ENCODE peak calls at places on chromosome 12, in nine cellular contexts. R is astrocyte; N is CD8-positive, alpha-beta T cell; P is psoas muscle; Y is lung; E is A549; I is heart right ventricle; H is colonic mucosa; B is ovary. A is an unnamed sample.

GRCh38 chr12:31828057-31828456 is 99.2 kb upstream of the AMN1 start:
- DNase-seq in B (no peak), I (no peak), H (no peak), R (no peak), E (no peak), P (no peak), N (no peak), Y (no peak), A (no peak)

GRCh38 chr12:5511644-5512584 is 80.0 kb downstream of the NTF3 start:
- DNase-seq in P (peak; percentile 69), N (peak; percentile 42), B (peak; percentile 96), R (no peak), E (peak; percentile 7), H (peak; percentile 52), I (peak; percentile 55), Y (no peak), A (no peak)

GRCh38 chr12:130706885-130707570 is 9.1 kb downstream of the RIMBP2 start:
- DNase-seq in H (no peak), I (no peak), P (no peak), N (no peak), B (no peak), E (no peak), Y (no peak), R (no peak), A (peak; percentile 39)

GRCh38 chr12:15563683-15564082 is 225.5 kb downstream of the EPS8 start:
- DNase-seq in N (no peak), R (peak; percentile 54), I (no peak), B (no peak), E (no peak), Y (no peak), P (no peak), H (peak; percentile 46), A (no peak)

GRCh38 chr12:34398366-34398705 is 376.0 kb downstream of the ALG10 start:
- DNase-seq in E (no peak), R (no peak), Y (peak; percentile 26), P (peak; percentile 47), B (no peak), N (peak; percentile 29), H (peak; percentile 12), I (no peak), A (peak; percentile 49)

GRCh38 chr12:115916910-115917668 is 360.4 kb downstream of the MED13L start:
- DNase-seq in R (no peak), N (peak; percentile 84), H (peak; percentile 78), Y (peak; percentile 73), P (peak; percentile 75), I (peak; percentile 68), B (peak; percentile 76), E (peak; percentile 60), A (peak; percentile 45)

GRCh38 chr12:71636704-71637115 is 26.9 kb downstream of the ZFC3H1 start:
- DNase-seq in N (no peak), R (peak; percentile 51), Y (no peak), E (peak; percentile 36), H (no peak), B (no peak), P (no peak), I (no peak), A (no peak)

GRCh38 chr12:129119537-129119936 is 266.3 kb downstream of the GLT1D1 start:
- DNase-seq in I (no peak), P (no peak), H (no peak), R (no peak), Y (no peak), B (no peak), E (no peak), N (no peak), A (no peak)

GRCh38 chr12:131830335-131831020 is 2.3 kb downstream of the MMP17 start:
- DNase-seq in N (no peak), E (peak; percentile 58), R (peak; percentile 64), H (peak; percentile 53), Y (peak; percentile 65), I (peak; percentile 86), P (peak; percentile 90), B (peak; percentile 94), A (peak; percentile 71)

GRCh38 chr12:585062-586061 is 77.9 kb downstream of the NINJ2 start:
- DNase-seq in B (no peak), I (no peak), H (no peak), P (no peak), R (no peak), E (no peak), Y (no peak), N (no peak), A (no peak)

GRCh38 chr12:122085006-122085405 is 6.5 kb downstream of the MLXIP start:
- DNase-seq in B (peak; percentile 26), Y (no peak), H (peak; percentile 49), P (no peak), I (no peak), E (no peak), N (no peak), R (no peak), A (no peak)

GRCh38 chr12:122085571-122085970 is 7.0 kb downstream of the MLXIP start:
- DNase-seq in Y (no peak), E (no peak), R (no peak), B (peak; percentile 6), I (no peak), N (no peak), P (no peak), H (no peak), A (peak; percentile 23)

GRCh38 chr12:122086641-122087285 is 8.2 kb downstream of the MLXIP start:
- DNase-seq in P (no peak), B (no peak), H (peak; percentile 59), R (no peak), Y (no peak), E (no peak), I (no peak), N (no peak), A (no peak)

GRCh38 chr12:122087431-122088180 is 9.1 kb downstream of the MLXIP start:
- DNase-seq in I (no peak), P (no peak), Y (no peak), N (no peak), B (no peak), H (peak; percentile 47), R (no peak), E (no peak), A (no peak)

DNA sequence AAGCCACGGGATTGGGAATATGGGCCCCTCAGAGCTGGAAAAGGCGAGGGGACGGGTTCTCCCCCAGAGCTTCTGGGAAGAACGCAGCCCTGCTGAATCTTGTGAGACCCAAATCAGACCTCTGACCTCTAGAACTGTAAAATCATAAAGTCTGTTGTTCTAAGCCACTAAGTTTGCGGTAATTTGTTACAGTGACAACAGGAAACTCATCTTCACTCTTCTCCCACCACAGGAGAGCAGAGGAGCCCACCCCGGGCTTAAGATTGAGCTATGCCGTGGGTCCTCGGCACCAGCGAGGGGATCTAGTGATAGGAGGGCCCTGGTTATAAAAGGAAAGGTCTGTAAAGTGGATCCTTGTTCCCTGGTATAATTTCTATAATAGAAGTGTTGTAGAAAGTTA is 7.5 kb downstream of the MLXIP start:
- DNase-seq in N (no peak), H (no peak), E (no peak), Y (no peak), B (peak; percentile 3), R (no peak), I (no peak), P (no peak), A (no peak)
- H3K4me1 ChIP-seq in N (peaks cover 96% of the 10 kb centered on the region), H (peaks cover 40% of the 10 kb centered on the region), E (peaks cover 54% of the 10 kb centered on the region), Y (peaks cover 29% of the 10 kb centered on the region), B (peaks cover 36% of the 10 kb centered on the region), R (peaks cover 19% of the 10 kb centered on the region), I (peaks cover 80% of the 10 kb centered on the region), P (peaks cover 90% of the 10 kb centered on the region), A (peaks cover 6% of the 10 kb centered on the region)

DNA sequence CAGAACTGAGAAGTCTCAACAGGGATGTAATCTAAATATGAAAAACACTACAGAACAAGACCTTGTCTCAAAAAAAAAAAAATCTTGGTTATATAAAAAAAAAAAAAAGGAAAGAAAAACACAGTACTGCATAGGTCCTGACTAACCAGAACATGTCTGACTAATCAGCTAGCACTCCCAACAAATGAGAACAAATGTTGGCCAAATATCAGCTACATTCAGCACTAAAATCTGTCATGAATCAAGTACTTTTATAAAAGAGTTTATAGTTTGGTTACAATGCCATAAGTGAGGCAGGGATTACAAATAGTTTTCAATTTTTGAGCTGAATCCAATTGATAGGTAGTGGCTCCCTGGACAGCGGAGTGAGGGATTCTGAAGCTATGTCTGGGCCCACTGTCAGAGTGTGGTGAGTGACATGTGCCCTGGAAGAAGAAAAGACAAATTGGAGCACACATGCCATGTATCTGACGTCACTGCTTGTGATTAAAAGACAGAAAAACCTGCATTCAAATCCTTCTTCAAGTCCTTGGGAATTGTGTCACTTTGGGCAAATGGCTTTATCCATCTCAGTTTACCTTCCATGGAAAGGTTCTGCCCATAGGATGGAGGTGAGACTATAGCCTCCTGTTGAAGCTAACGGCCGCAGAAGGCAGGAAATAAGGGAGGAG is 5.6 kb upstream of the FAM234B start:
- DNase-seq in H (no peak), N (no peak), E (no peak), B (no peak), Y (no peak), R (peak; percentile 81), P (no peak), I (no peak), A (no peak)
- H3K4me3 ChIP-seq in H (no peak overlapping the region), N (no peak overlapping the region), E (no peak overlapping the region), B (no peak overlapping the region), Y (no peak overlapping the region), R (no peak overlapping the region), P (no peak overlapping the region), I (no peak overlapping the region), A (no peak overlapping the region)

GRCh38 chr12:113930249-113930648 is 35.9 kb downstream of the RBM19 start:
- DNase-seq in N (no peak), Y (no peak), E (no peak), B (no peak), R (no peak), H (no peak), I (no peak), P (no peak), A (no peak)
- H3K4me1 ChIP-seq in N (no peaks in the 10 kb centered on the region), Y (no peaks in the 10 kb centered on the region), E (no peaks in the 10 kb centered on the region), B (peaks cover 12% of the 10 kb centered on the region), R (peaks cover 16% of the 10 kb centered on the region), H (no peaks in the 10 kb centered on the region), I (peaks cover 8% of the 10 kb centered on the region), P (no peaks in the 10 kb centered on the region), A (peaks cover 6% of the 10 kb centered on the region)

DNA sequence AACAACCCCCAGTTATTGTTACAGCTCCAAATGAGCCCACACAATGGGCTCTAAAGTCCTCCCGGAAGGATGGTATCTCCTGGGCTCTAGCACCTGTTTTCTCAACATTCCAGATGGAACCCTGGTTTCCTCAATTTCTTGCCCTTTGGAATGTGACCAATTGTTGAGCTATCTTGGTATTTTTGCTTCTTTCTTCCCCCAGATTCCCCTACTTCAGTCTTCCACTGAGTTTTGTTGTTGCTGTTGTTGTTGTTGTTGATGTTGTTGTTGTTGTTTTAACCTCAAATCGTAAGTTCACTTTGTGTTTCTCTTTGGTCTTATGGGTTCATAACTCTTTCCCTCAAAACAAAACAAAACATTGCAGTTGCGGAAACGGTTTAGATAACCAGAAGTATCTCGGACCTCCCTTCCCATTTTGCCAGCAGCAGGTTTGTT is 788 bp upstream of the DDX23 start:
- DNase-seq in Y (no peak), B (no peak), R (no peak), N (no peak), H (no peak), P (no peak), I (no peak), E (no peak), A (no peak)
- H3K4me3 ChIP-seq in Y (peak overlapping the region; percentile 33), B (peak overlapping the region; percentile 90), R (peak overlapping the region; percentile 99), N (peak overlapping the region; percentile 67), H (peak overlapping the region; percentile 94), P (peak overlapping the region; percentile 100), I (peak overlapping the region; percentile 85), E (peak overlapping the region; percentile 91), A (peak overlapping the region; percentile 73)

A was measured in tibial artery.